ENCODE peak calls at places on chromosomes 16 and 17, in ten cellular contexts. One of them, this sample, is unnamed.
A peak's percentile ranks its signal among the peaks of the same experiment; 100 is the strongest.

GRCh38 chr16:17125671-17126070 is 345.1 kb downstream of the XYLT1 start:
- DNase-seq in T follicular helper cell: no peak
- DNase-seq in Jurkat, Clone E6-1: no peak
- DNase-seq in AG10803: peak; percentile 31
- DNase-seq in T-helper 9 cell: no peak
- DNase-seq in NCI-H1105: no peak
- DNase-seq in neuronal stem cell: no peak
- DNase-seq in glutamatergic neuron: no peak
- DNase-seq in activated CD4-positive, alpha-beta T cell treated with anti-CD3 and anti-CD28 coated beads for 1 hour: no peak
- DNase-seq in NCI-H1436: no peak
- DNase-seq in this sample: no peak

GRCh38 chr17:58006924-58007780 is at the start of gene SRSF1:
- DNase-seq in NCI-H1105: peak; percentile 96
- DNase-seq in Jurkat, Clone E6-1: peak; percentile 99
- DNase-seq in glutamatergic neuron: peak; percentile 97
- DNase-seq in T follicular helper cell: peak; percentile 96
- DNase-seq in activated CD4-positive, alpha-beta T cell treated with anti-CD3 and anti-CD28 coated beads for 1 hour: peak; percentile 97
- DNase-seq in T-helper 9 cell: peak; percentile 94
- DNase-seq in neuronal stem cell: peak; percentile 98
- DNase-seq in AG10803: peak; percentile 96
- DNase-seq in NCI-H1436: peak; percentile 99
- DNase-seq in this sample: peak; percentile 95

GRCh38 chr17:29847118-29847517 is 82.9 kb downstream of the SSH2 start:
- DNase-seq in NCI-H1105: no peak
- DNase-seq in neuronal stem cell: no peak
- DNase-seq in AG10803: no peak
- DNase-seq in glutamatergic neuron: no peak
- DNase-seq in T follicular helper cell: no peak
- DNase-seq in Jurkat, Clone E6-1: no peak
- DNase-seq in NCI-H1436: no peak
- DNase-seq in T-helper 9 cell: no peak
- DNase-seq in activated CD4-positive, alpha-beta T cell treated with anti-CD3 and anti-CD28 coated beads for 1 hour: no peak
- DNase-seq in this sample: no peak

GRCh38 chr17:42422958-42423712 is at the start of gene CAVIN1:
- DNase-seq in Jurkat, Clone E6-1: no peak
- DNase-seq in glutamatergic neuron: peak; percentile 41
- DNase-seq in NCI-H1436: no peak
- DNase-seq in neuronal stem cell: peak; percentile 93
- DNase-seq in T-helper 9 cell: no peak
- DNase-seq in NCI-H1105: peak; percentile 41
- DNase-seq in T follicular helper cell: no peak
- DNase-seq in AG10803: peak; percentile 99
- DNase-seq in activated CD4-positive, alpha-beta T cell treated with anti-CD3 and anti-CD28 coated beads for 1 hour: no peak
- DNase-seq in this sample: no peak

GRCh38 chr17:77528516-77529327 is 388.0 kb downstream of the SEC14L1 start:
- DNase-seq in T follicular helper cell: no peak
- DNase-seq in AG10803: no peak
- DNase-seq in neuronal stem cell: peak; percentile 56
- DNase-seq in NCI-H1105: peak; percentile 51
- DNase-seq in glutamatergic neuron: peak; percentile 81
- DNase-seq in Jurkat, Clone E6-1: no peak
- DNase-seq in activated CD4-positive, alpha-beta T cell treated with anti-CD3 and anti-CD28 coated beads for 1 hour: no peak
- DNase-seq in NCI-H1436: peak; percentile 76
- DNase-seq in T-helper 9 cell: no peak
- DNase-seq in this sample: no peak

GRCh38 chr17:34692932-34693331 is 113.5 kb downstream of the TMEM132E start:
- DNase-seq in NCI-H1436: no peak
- DNase-seq in Jurkat, Clone E6-1: no peak
- DNase-seq in T-helper 9 cell: no peak
- DNase-seq in AG10803: no peak
- DNase-seq in glutamatergic neuron: no peak
- DNase-seq in NCI-H1105: no peak
- DNase-seq in T follicular helper cell: no peak
- DNase-seq in neuronal stem cell: no peak
- DNase-seq in activated CD4-positive, alpha-beta T cell treated with anti-CD3 and anti-CD28 coated beads for 1 hour: no peak
- DNase-seq in this sample: no peak

GRCh38 chr16:12425134-12425941 is 378.3 kb downstream of the CPPED1 start:
- DNase-seq in T follicular helper cell: no peak
- DNase-seq in activated CD4-positive, alpha-beta T cell treated with anti-CD3 and anti-CD28 coated beads for 1 hour: no peak
- DNase-seq in neuronal stem cell: peak; percentile 15
- DNase-seq in Jurkat, Clone E6-1: no peak
- DNase-seq in NCI-H1436: no peak
- DNase-seq in glutamatergic neuron: no peak
- DNase-seq in AG10803: no peak
- DNase-seq in NCI-H1105: no peak
- DNase-seq in T-helper 9 cell: no peak
- DNase-seq in this sample: no peak

GRCh38 chr17:47208744-47209488 is at the start of gene MYL4:
- DNase-seq in NCI-H1105: no peak
- DNase-seq in glutamatergic neuron: no peak
- DNase-seq in Jurkat, Clone E6-1: no peak
- DNase-seq in T-helper 9 cell: no peak
- DNase-seq in NCI-H1436: no peak
- DNase-seq in neuronal stem cell: no peak
- DNase-seq in AG10803: peak; percentile 4
- DNase-seq in activated CD4-positive, alpha-beta T cell treated with anti-CD3 and anti-CD28 coated beads for 1 hour: no peak
- DNase-seq in T follicular helper cell: no peak
- DNase-seq in this sample: no peak

GRCh38 chr16:50396770-50397525 is 28.2 kb upstream of the BRD7 start:
- DNase-seq in NCI-H1105: no peak
- DNase-seq in neuronal stem cell: no peak
- DNase-seq in NCI-H1436: no peak
- DNase-seq in AG10803: no peak
- DNase-seq in Jurkat, Clone E6-1: no peak
- DNase-seq in glutamatergic neuron: no peak
- DNase-seq in activated CD4-positive, alpha-beta T cell treated with anti-CD3 and anti-CD28 coated beads for 1 hour: no peak
- DNase-seq in T-helper 9 cell: no peak
- DNase-seq in T follicular helper cell: no peak
- DNase-seq in this sample: no peak

GRCh38 chr17:40480501-40481003 is 20.9 kb downstream of the TNS4 start:
- DNase-seq in activated CD4-positive, alpha-beta T cell treated with anti-CD3 and anti-CD28 coated beads for 1 hour: peak; percentile 60
- DNase-seq in T follicular helper cell: peak; percentile 78
- DNase-seq in NCI-H1436: peak; percentile 79
- DNase-seq in AG10803: peak; percentile 78
- DNase-seq in glutamatergic neuron: no peak
- DNase-seq in NCI-H1105: no peak
- DNase-seq in Jurkat, Clone E6-1: peak; percentile 63
- DNase-seq in neuronal stem cell: no peak
- DNase-seq in T-helper 9 cell: peak; percentile 66
- DNase-seq in this sample: peak; percentile 74

GRCh38 chr17:42518755-42519545 is 17.1 kb upstream of the NAGLU start:
- DNase-seq in activated CD4-positive, alpha-beta T cell treated with anti-CD3 and anti-CD28 coated beads for 1 hour: no peak
- DNase-seq in NCI-H1436: no peak
- DNase-seq in T-helper 9 cell: no peak
- DNase-seq in T follicular helper cell: no peak
- DNase-seq in Jurkat, Clone E6-1: no peak
- DNase-seq in glutamatergic neuron: no peak
- DNase-seq in AG10803: peak; percentile 25
- DNase-seq in NCI-H1105: no peak
- DNase-seq in neuronal stem cell: no peak
- DNase-seq in this sample: no peak

GRCh38 chr16:1089822-1090619 is 6.0 kb downstream of the C1QTNF8 start:
- DNase-seq in activated CD4-positive, alpha-beta T cell treated with anti-CD3 and anti-CD28 coated beads for 1 hour: no peak
- DNase-seq in NCI-H1436: no peak
- DNase-seq in NCI-H1105: no peak
- DNase-seq in glutamatergic neuron: no peak
- DNase-seq in Jurkat, Clone E6-1: no peak
- DNase-seq in AG10803: no peak
- DNase-seq in neuronal stem cell: no peak
- DNase-seq in T-helper 9 cell: no peak
- DNase-seq in T follicular helper cell: no peak
- DNase-seq in this sample: no peak

GRCh38 chr16:85202631-85203461 is 90.6 kb upstream of the CIBAR2 start:
- DNase-seq in neuronal stem cell: peak; percentile 48
- DNase-seq in T-helper 9 cell: no peak
- DNase-seq in glutamatergic neuron: peak; percentile 73
- DNase-seq in activated CD4-positive, alpha-beta T cell treated with anti-CD3 and anti-CD28 coated beads for 1 hour: no peak
- DNase-seq in T follicular helper cell: no peak
- DNase-seq in NCI-H1105: no peak
- DNase-seq in NCI-H1436: no peak
- DNase-seq in AG10803: peak; percentile 98
- DNase-seq in Jurkat, Clone E6-1: no peak
- DNase-seq in this sample: no peak

GRCh38 chr16:84932691-84933090 is 78.6 kb downstream of the ZDHHC7 start:
- DNase-seq in NCI-H1105: no peak
- DNase-seq in activated CD4-positive, alpha-beta T cell treated with anti-CD3 and anti-CD28 coated beads for 1 hour: no peak
- DNase-seq in glutamatergic neuron: peak; percentile 74
- DNase-seq in T follicular helper cell: no peak
- DNase-seq in neuronal stem cell: no peak
- DNase-seq in AG10803: no peak
- DNase-seq in Jurkat, Clone E6-1: no peak
- DNase-seq in T-helper 9 cell: no peak
- DNase-seq in NCI-H1436: no peak
- DNase-seq in this sample: no peak

GRCh38 chr17:80270836-80271235 is 10.2 kb downstream of the RNF213 start:
- DNase-seq in glutamatergic neuron: no peak
- DNase-seq in NCI-H1105: no peak
- DNase-seq in activated CD4-positive, alpha-beta T cell treated with anti-CD3 and anti-CD28 coated beads for 1 hour: no peak
- DNase-seq in T follicular helper cell: peak; percentile 28
- DNase-seq in AG10803: no peak
- DNase-seq in Jurkat, Clone E6-1: peak; percentile 60
- DNase-seq in NCI-H1436: no peak
- DNase-seq in T-helper 9 cell: no peak
- DNase-seq in neuronal stem cell: peak; percentile 58
- DNase-seq in this sample: no peak

GRCh38 chr17:72826602-72827001 is 265.9 kb downstream of the SLC39A11 start:
- DNase-seq in Jurkat, Clone E6-1: no peak
- DNase-seq in NCI-H1436: no peak
- DNase-seq in NCI-H1105: no peak
- DNase-seq in T-helper 9 cell: no peak
- DNase-seq in glutamatergic neuron: no peak
- DNase-seq in T follicular helper cell: no peak
- DNase-seq in neuronal stem cell: no peak
- DNase-seq in activated CD4-positive, alpha-beta T cell treated with anti-CD3 and anti-CD28 coated beads for 1 hour: no peak
- DNase-seq in AG10803: no peak
- DNase-seq in this sample: no peak

GRCh38 chr16:11155284-11155806 is 100.7 kb downstream of the SOCS1 start:
- DNase-seq in Jurkat, Clone E6-1: no peak
- DNase-seq in neuronal stem cell: no peak
- DNase-seq in T-helper 9 cell: no peak
- DNase-seq in activated CD4-positive, alpha-beta T cell treated with anti-CD3 and anti-CD28 coated beads for 1 hour: no peak
- DNase-seq in AG10803: peak; percentile 42
- DNase-seq in NCI-H1105: no peak
- DNase-seq in glutamatergic neuron: no peak
- DNase-seq in NCI-H1436: no peak
- DNase-seq in T follicular helper cell: no peak
- DNase-seq in this sample: no peak

GRCh38 chr17:77420804-77421634 is 280.2 kb downstream of the SEC14L1 start:
- DNase-seq in T follicular helper cell: peak; percentile 53
- DNase-seq in NCI-H1105: peak; percentile 85
- DNase-seq in Jurkat, Clone E6-1: peak; percentile 81
- DNase-seq in neuronal stem cell: no peak
- DNase-seq in activated CD4-positive, alpha-beta T cell treated with anti-CD3 and anti-CD28 coated beads for 1 hour: peak; percentile 39
- DNase-seq in AG10803: peak; percentile 87
- DNase-seq in glutamatergic neuron: peak; percentile 59
- DNase-seq in NCI-H1436: peak; percentile 93
- DNase-seq in T-helper 9 cell: peak; percentile 66
- DNase-seq in this sample: peak; percentile 56

GRCh38 chr17:56798916-56799315 is 34.8 kb downstream of the C17orf67 start:
- DNase-seq in activated CD4-positive, alpha-beta T cell treated with anti-CD3 and anti-CD28 coated beads for 1 hour: no peak
- DNase-seq in glutamatergic neuron: no peak
- DNase-seq in NCI-H1105: no peak
- DNase-seq in neuronal stem cell: peak; percentile 41
- DNase-seq in Jurkat, Clone E6-1: no peak
- DNase-seq in NCI-H1436: peak; percentile 77
- DNase-seq in T follicular helper cell: no peak
- DNase-seq in AG10803: peak; percentile 25
- DNase-seq in T-helper 9 cell: no peak
- DNase-seq in this sample: no peak

GRCh38 chr17:29615492-29616299 is 7.0 kb downstream of the CORO6 start:
- DNase-seq in activated CD4-positive, alpha-beta T cell treated with anti-CD3 and anti-CD28 coated beads for 1 hour: peak; percentile 75
- DNase-seq in T follicular helper cell: peak; percentile 79
- DNase-seq in NCI-H1436: no peak
- DNase-seq in Jurkat, Clone E6-1: peak; percentile 39
- DNase-seq in neuronal stem cell: peak; percentile 83
- DNase-seq in NCI-H1105: peak; percentile 78
- DNase-seq in AG10803: peak; percentile 78
- DNase-seq in glutamatergic neuron: peak; percentile 78
- DNase-seq in T-helper 9 cell: peak; percentile 83
- DNase-seq in this sample: peak; percentile 76

GRCh38 chr17:64599187-64599676 is 62.9 kb downstream of the SMURF2 start:
- DNase-seq in NCI-H1436: no peak
- DNase-seq in T-helper 9 cell: peak; percentile 37
- DNase-seq in T follicular helper cell: peak; percentile 21
- DNase-seq in NCI-H1105: no peak
- DNase-seq in activated CD4-positive, alpha-beta T cell treated with anti-CD3 and anti-CD28 coated beads for 1 hour: peak; percentile 28
- DNase-seq in glutamatergic neuron: no peak
- DNase-seq in neuronal stem cell: no peak
- DNase-seq in AG10803: no peak
- DNase-seq in Jurkat, Clone E6-1: peak; percentile 17
- DNase-seq in this sample: peak; percentile 7

GRCh38 chr17:63682441-63682840 is 17.5 kb downstream of the LIMD2 start:
- DNase-seq in activated CD4-positive, alpha-beta T cell treated with anti-CD3 and anti-CD28 coated beads for 1 hour: no peak
- DNase-seq in T-helper 9 cell: no peak
- DNase-seq in NCI-H1436: no peak
- DNase-seq in NCI-H1105: no peak
- DNase-seq in glutamatergic neuron: no peak
- DNase-seq in Jurkat, Clone E6-1: no peak
- DNase-seq in AG10803: no peak
- DNase-seq in T follicular helper cell: no peak
- DNase-seq in neuronal stem cell: no peak
- DNase-seq in this sample: no peak

GRCh38 chr16:10862432-10862831 is 14.6 kb upstream of the CIITA start:
- DNase-seq in Jurkat, Clone E6-1: no peak
- DNase-seq in AG10803: peak; percentile 82
- DNase-seq in glutamatergic neuron: no peak
- DNase-seq in activated CD4-positive, alpha-beta T cell treated with anti-CD3 and anti-CD28 coated beads for 1 hour: no peak
- DNase-seq in NCI-H1105: no peak
- DNase-seq in NCI-H1436: no peak
- DNase-seq in T-helper 9 cell: no peak
- DNase-seq in T follicular helper cell: no peak
- DNase-seq in neuronal stem cell: no peak
- DNase-seq in this sample: no peak

This sample was measured in T-helper 22 cell.